ENCODE peak calls at places on chromosome 13, in four cellular contexts. E is cardiac fibroblast, P is NCI-H748 treated with DMSO at 0.1 percent for 48 hours, L is EL. F is an unnamed sample.
A peak's percentile ranks its signal among the peaks of the same experiment; 100 is the strongest.

GRCh38 chr13:113634279-113635047 is 23.5 kb downstream of the ATP4B start:
- DNase-seq in E (no peak), L (no peak), P (no peak), F (no peak)

GRCh38 chr13:98274921-98275487 is 97.9 kb upstream of the RNF113B start:
- DNase-seq in L (peak; percentile 19), P (no peak), E (no peak), F (no peak)

GRCh38 chr13:40208517-40208916 is 457.9 kb downstream of the FOXO1 start:
- DNase-seq in P (no peak), E (no peak), L (no peak), F (no peak)

GRCh38 chr13:36822786-36823185 is 3.8 kb downstream of the RFXAP start:
- DNase-seq in E (no peak), P (no peak), L (no peak), F (no peak)

GRCh38 chr13:52158629-52159158 is 703 bp downstream of the NEK3 start:
- DNase-seq in L (peak; percentile 44), E (peak; percentile 58), P (peak; percentile 10), F (no peak)

GRCh38 chr13:38602261-38602660 is 84.6 kb upstream of the FREM2 start:
- DNase-seq in L (peak; percentile 1), P (no peak), E (peak; percentile 1), F (no peak)

GRCh38 chr13:27355894-27356293 is 68.5 kb upstream of the GTF3A start:
- DNase-seq in P (no peak), L (no peak), E (no peak), F (no peak)

GRCh38 chr13:109844396-109844795 is 58.0 kb upstream of the IRS2 start:
- DNase-seq in P (no peak), E (peak; percentile 39), L (peak; percentile 66), F (no peak)

GRCh38 chr13:26872444-26873173 is 112.0 kb upstream of the GPR12 start:
- DNase-seq in P (peak; percentile 81), L (peak; percentile 44), E (peak; percentile 48), F (peak; percentile 16)

GRCh38 chr13:24159362-24159761 is 1.2 kb upstream of the SPATA13 start:
- DNase-seq in L (no peak), E (no peak), P (no peak), F (no peak)

GRCh38 chr13:35729926-35730627 is 253.6 kb upstream of the MAB21L1 start:
- DNase-seq in L (no peak), P (no peak), E (no peak), F (no peak)

GRCh38 chr13:40402931-40403412 is 263.5 kb downstream of the FOXO1 start:
- DNase-seq in E (peak; percentile 89), L (peak; percentile 70), P (no peak), F (no peak)

GRCh38 chr13:44296856-44297255 is 76.8 kb upstream of the SERP2 start:
- DNase-seq in P (no peak), L (no peak), E (no peak), F (no peak)

GRCh38 chr13:89969996-89970709 is 1377.3 kb upstream of the MIR17HG start:
- DNase-seq in P (no peak), L (peak; percentile 22), E (peak; percentile 2), F (no peak)

GRCh38 chr13:44927953-44928352 is 61.3 kb downstream of the NUFIP1 start:
- DNase-seq in L (no peak), E (no peak), P (no peak), F (no peak)

GRCh38 chr13:86655561-86655960 is 856.3 kb upstream of the SLITRK6 start:
- DNase-seq in P (no peak), E (no peak), L (no peak), F (no peak)

GRCh38 chr13:31179754-31180153 is 18.1 kb upstream of the HSPH1 start:
- DNase-seq in L (no peak), E (no peak), P (no peak), F (no peak)

GRCh38 chr13:109644956-109645355 is 141.4 kb downstream of the IRS2 start:
- DNase-seq in L (no peak), P (no peak), E (no peak), F (no peak)

F was measured in GM06990.